ENCODE peak calls at places on chromosomes 7 and 10, in ten cellular contexts. V is NCI-H345; S is ELR; U is stimulated activated CD8-positive, alpha-beta memory T cell treated with anti-CD3 and anti-CD28 coated beads, Interleukin-7, amount 100 ng/mL, for 1 hour; N is Caki2; C is SK-N-SH; Y is stimulated activated CD4-positive, alpha-beta T cell treated with anti-CD3 and anti-CD28 coated beads, Interleukin-4, amount 100 ng/mL, for 24 hours; Q is effector memory CD8-positive, alpha-beta T cell; O is effector CD4-positive, alpha-beta T cell; L is GM23338. Z is an unnamed sample.

GRCh38 chr10:64071218-64071617 is 550.0 kb downstream of the REEP3 start:
- DNase-seq in Y (no peak), U (no peak), L (no peak), C (no peak), V (no peak), N (no peak), O (no peak), Q (no peak), S (no peak), Z (no peak)

GRCh38 chr10:73827346-73828089 is 16.1 kb upstream of the NDST2 start:
- DNase-seq in Y (no peak), L (no peak), N (peak), U (no peak), S (peak), Q (no peak), V (no peak), C (no peak), O (no peak), Z (no peak)

GRCh38 chr7:30201161-30201666 is 66.4 kb downstream of the MTURN start:
- DNase-seq in N (no peak), U (no peak), C (no peak), L (no peak), S (no peak), Q (no peak), V (no peak), Y (no peak), O (no peak), Z (no peak)

GRCh38 chr7:36526720-36527548 is 137.3 kb downstream of the ANLN start:
- DNase-seq in N (peak), Y (no peak), O (no peak), U (no peak), C (no peak), V (no peak), L (no peak), S (peak), Q (no peak), Z (no peak)

GRCh38 chr10:1299041-1299726 is 243.0 kb downstream of the WDR37 start:
- DNase-seq in L (no peak), O (no peak), V (no peak), C (no peak), Y (no peak), U (no peak), S (no peak), N (no peak), Q (no peak), Z (no peak)

GRCh38 chr10:23331567-23332290 is 12.9 kb downstream of the C10orf67 start:
- DNase-seq in Q (no peak), S (peak), C (no peak), O (no peak), U (no peak), V (no peak), L (no peak), N (no peak), Y (no peak), Z (no peak)

GRCh38 chr10:121690152-121690551 is 91.9 kb upstream of the FGFR2 start:
- DNase-seq in Q (no peak), V (no peak), C (no peak), L (no peak), S (no peak), Y (no peak), U (no peak), O (no peak), N (peak), Z (no peak)

GRCh38 chr7:136688601-136689000 is 179.9 kb upstream of the CHRM2 start:
- DNase-seq in O (no peak), V (no peak), Y (no peak), U (no peak), N (no peak), L (no peak), C (no peak), Q (no peak), S (no peak), Z (no peak)

GRCh38 chr10:100728928-100729876 is 16.2 kb upstream of the PAX2 start:
- DNase-seq in L (peak), O (no peak), Q (no peak), S (peak), U (no peak), Y (peak), N (peak), V (no peak), C (peak), Z (no peak)

GRCh38 chr7:29771081-29771832 is 35.1 kb upstream of the WIPF3 start:
- DNase-seq in Q (no peak), N (no peak), S (no peak), Y (no peak), L (no peak), O (no peak), V (no peak), U (no peak), C (peak), Z (no peak)